ENCODE peak calls at places on chromosomes 2 and 18, in ten cellular contexts. One of them, this sample, is unnamed.

GRCh38 chr2:238505119-238505891 is 78.6 kb downstream of the ASB1 start:
- DNase-seq in mammary epithelial cell: no peak
- DNase-seq in NB4: no peak
- DNase-seq in neural progenitor cell: no peak
- DNase-seq in GM12864: no peak
- DNase-seq in tibial nerve: no peak
- DNase-seq in choroid plexus epithelial cell: no peak
- DNase-seq in right lobe of liver: no peak
- DNase-seq in uterus: no peak
- DNase-seq in HL-60: no peak
- DNase-seq in this sample: no peak

GRCh38 chr18:48979944-48980890 is 29.5 kb upstream of the SMAD7 start:
- DNase-seq in mammary epithelial cell: no peak
- DNase-seq in NB4: peak
- DNase-seq in neural progenitor cell: no peak
- DNase-seq in GM12864: no peak
- DNase-seq in tibial nerve: no peak
- DNase-seq in choroid plexus epithelial cell: peak
- DNase-seq in right lobe of liver: no peak
- DNase-seq in uterus: no peak
- DNase-seq in HL-60: peak
- DNase-seq in this sample: no peak

GRCh38 chr2:100494712-100495111 is 24.4 kb downstream of the NMS start:
- DNase-seq in mammary epithelial cell: no peak
- DNase-seq in NB4: no peak
- DNase-seq in neural progenitor cell: no peak
- DNase-seq in GM12864: no peak
- DNase-seq in tibial nerve: no peak
- DNase-seq in choroid plexus epithelial cell: no peak
- DNase-seq in right lobe of liver: no peak
- DNase-seq in uterus: no peak
- DNase-seq in HL-60: no peak
- DNase-seq in this sample: no peak

GRCh38 chr2:7022486-7022885 is 105.3 kb downstream of the RNF144A start:
- DNase-seq in mammary epithelial cell: no peak
- DNase-seq in NB4: no peak
- DNase-seq in neural progenitor cell: no peak
- DNase-seq in GM12864: no peak
- DNase-seq in tibial nerve: peak
- DNase-seq in choroid plexus epithelial cell: peak
- DNase-seq in right lobe of liver: no peak
- DNase-seq in uterus: no peak
- DNase-seq in HL-60: no peak
- DNase-seq in this sample: peak

GRCh38 chr2:119659601-119660342 is 19.2 kb upstream of the TMEM177 start:
- DNase-seq in mammary epithelial cell: no peak
- DNase-seq in NB4: peak
- DNase-seq in neural progenitor cell: peak
- DNase-seq in GM12864: no peak
- DNase-seq in tibial nerve: peak
- DNase-seq in choroid plexus epithelial cell: peak
- DNase-seq in right lobe of liver: no peak
- DNase-seq in uterus: no peak
- DNase-seq in HL-60: no peak
- DNase-seq in this sample: peak

GRCh38 chr2:151280276-151280675 is 9.2 kb downstream of the NMI start:
- DNase-seq in mammary epithelial cell: no peak
- DNase-seq in NB4: no peak
- DNase-seq in neural progenitor cell: no peak
- DNase-seq in GM12864: no peak
- DNase-seq in tibial nerve: no peak
- DNase-seq in choroid plexus epithelial cell: peak
- DNase-seq in right lobe of liver: no peak
- DNase-seq in uterus: no peak
- DNase-seq in HL-60: no peak
- DNase-seq in this sample: peak

GRCh38 chr2:223260681-223261080 is 208.7 kb downstream of the KCNE4 start:
- DNase-seq in mammary epithelial cell: peak
- DNase-seq in NB4: no peak
- DNase-seq in neural progenitor cell: no peak
- DNase-seq in GM12864: no peak
- DNase-seq in tibial nerve: no peak
- DNase-seq in choroid plexus epithelial cell: peak
- DNase-seq in right lobe of liver: no peak
- DNase-seq in uterus: no peak
- DNase-seq in HL-60: no peak
- DNase-seq in this sample: peak

GRCh38 chr18:45277870-45278269 is 337.4 kb upstream of the SLC14A2 start:
- DNase-seq in mammary epithelial cell: no peak
- DNase-seq in NB4: no peak
- DNase-seq in neural progenitor cell: no peak
- DNase-seq in GM12864: no peak
- DNase-seq in tibial nerve: no peak
- DNase-seq in choroid plexus epithelial cell: no peak
- DNase-seq in right lobe of liver: no peak
- DNase-seq in uterus: no peak
- DNase-seq in HL-60: no peak
- DNase-seq in this sample: no peak

GRCh38 chr18:74819433-74820059 is 221.9 kb downstream of the ZNF407 start:
- DNase-seq in mammary epithelial cell: no peak
- DNase-seq in NB4: peak
- DNase-seq in neural progenitor cell: peak
- DNase-seq in GM12864: no peak
- DNase-seq in tibial nerve: no peak
- DNase-seq in choroid plexus epithelial cell: peak
- DNase-seq in right lobe of liver: no peak
- DNase-seq in uterus: no peak
- DNase-seq in HL-60: no peak
- DNase-seq in this sample: no peak

GRCh38 chr2:147760984-147761383 is 83.8 kb upstream of the ACVR2A start:
- DNase-seq in mammary epithelial cell: no peak
- DNase-seq in NB4: no peak
- DNase-seq in neural progenitor cell: no peak
- DNase-seq in GM12864: no peak
- DNase-seq in tibial nerve: no peak
- DNase-seq in choroid plexus epithelial cell: no peak
- DNase-seq in right lobe of liver: no peak
- DNase-seq in uterus: no peak
- DNase-seq in HL-60: no peak
- DNase-seq in this sample: no peak

GRCh38 chr18:74351354-74351753 is 35.7 kb downstream of the C18orf63 start:
- DNase-seq in mammary epithelial cell: peak
- DNase-seq in NB4: peak
- DNase-seq in neural progenitor cell: no peak
- DNase-seq in GM12864: no peak
- DNase-seq in tibial nerve: no peak
- DNase-seq in choroid plexus epithelial cell: peak
- DNase-seq in right lobe of liver: no peak
- DNase-seq in uterus: no peak
- DNase-seq in HL-60: peak
- DNase-seq in this sample: peak

GRCh38 chr2:180394305-180394704 is 387.2 kb upstream of the CWC22 start:
- DNase-seq in mammary epithelial cell: no peak
- DNase-seq in NB4: no peak
- DNase-seq in neural progenitor cell: no peak
- DNase-seq in GM12864: no peak
- DNase-seq in tibial nerve: no peak
- DNase-seq in choroid plexus epithelial cell: peak
- DNase-seq in right lobe of liver: no peak
- DNase-seq in uterus: no peak
- DNase-seq in HL-60: no peak
- DNase-seq in this sample: no peak

GRCh38 chr2:103230813-103231212 is 469.0 kb downstream of the TMEM182 start:
- DNase-seq in mammary epithelial cell: no peak
- DNase-seq in NB4: no peak
- DNase-seq in neural progenitor cell: no peak
- DNase-seq in GM12864: no peak
- DNase-seq in tibial nerve: no peak
- DNase-seq in choroid plexus epithelial cell: no peak
- DNase-seq in right lobe of liver: no peak
- DNase-seq in uterus: no peak
- DNase-seq in HL-60: no peak
- DNase-seq in this sample: no peak

GRCh38 chr2:234334146-234334545 is 162.7 kb downstream of the ARL4C start:
- DNase-seq in mammary epithelial cell: peak
- DNase-seq in NB4: no peak
- DNase-seq in neural progenitor cell: peak
- DNase-seq in GM12864: no peak
- DNase-seq in tibial nerve: no peak
- DNase-seq in choroid plexus epithelial cell: peak
- DNase-seq in right lobe of liver: no peak
- DNase-seq in uterus: no peak
- DNase-seq in HL-60: no peak
- DNase-seq in this sample: peak

DNA sequence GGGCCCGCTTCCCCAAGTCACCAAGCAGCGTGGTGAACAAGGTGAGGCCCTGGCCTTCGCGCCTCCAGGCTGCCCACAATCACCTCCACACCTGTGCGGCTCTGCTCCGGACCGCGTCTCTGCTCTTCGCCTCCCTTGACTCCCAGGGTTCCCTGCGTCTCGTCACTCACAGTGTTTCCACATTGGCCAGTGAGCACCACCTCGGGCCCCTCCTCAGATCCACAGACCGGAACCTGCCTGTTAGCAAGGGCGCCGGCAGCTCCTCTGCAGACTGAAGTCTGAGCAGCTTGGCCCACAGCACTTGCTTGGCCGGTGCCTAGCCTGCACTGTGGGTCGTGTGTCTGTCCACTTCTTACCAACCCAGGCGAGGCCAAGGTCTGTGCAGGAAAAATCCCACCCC is 155.3 kb upstream of the ALKAL2 start:
- DNase-seq in mammary epithelial cell: no peak
- DNase-seq in NB4: no peak
- DNase-seq in neural progenitor cell: no peak
- DNase-seq in GM12864: no peak
- DNase-seq in tibial nerve: no peak
- DNase-seq in choroid plexus epithelial cell: no peak
- DNase-seq in right lobe of liver: no peak
- DNase-seq in uterus: no peak
- DNase-seq in HL-60: no peak
- DNase-seq in this sample: no peak
- H3K4me3 ChIP-seq in mammary epithelial cell: no peak
- H3K4me3 ChIP-seq in NB4: no peak
- H3K4me3 ChIP-seq in neural progenitor cell: no peak
- H3K4me3 ChIP-seq in GM12864: no peak
- H3K4me3 ChIP-seq in tibial nerve: no peak
- H3K4me3 ChIP-seq in choroid plexus epithelial cell: no peak
- H3K4me3 ChIP-seq in right lobe of liver: no peak
- H3K4me3 ChIP-seq in uterus: no peak
- H3K4me3 ChIP-seq in HL-60: no peak
- H3K4me3 ChIP-seq in this sample: no peak

DNA sequence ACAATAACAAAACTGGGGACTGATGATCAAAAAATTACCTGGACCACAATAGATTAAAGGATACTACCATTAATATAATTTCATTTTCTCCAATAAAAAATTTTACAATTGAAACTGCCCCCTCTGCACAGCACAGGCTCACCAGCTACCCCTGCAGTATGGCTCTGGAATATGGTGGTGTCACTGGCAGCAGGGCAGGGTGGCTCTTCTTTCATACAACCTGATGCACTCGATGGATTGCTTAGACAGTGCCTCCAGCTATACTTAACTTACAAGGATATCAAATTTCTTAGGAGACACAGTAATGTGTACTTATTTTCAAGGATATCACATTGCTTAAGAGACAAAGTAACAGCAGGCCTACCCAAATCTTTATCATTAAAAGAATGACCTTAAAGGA is 124.0 kb downstream of the PRELID3A start:
- DNase-seq in mammary epithelial cell: no peak
- DNase-seq in NB4: no peak
- DNase-seq in neural progenitor cell: no peak
- DNase-seq in GM12864: no peak
- DNase-seq in tibial nerve: no peak
- DNase-seq in choroid plexus epithelial cell: peak
- DNase-seq in right lobe of liver: no peak
- DNase-seq in uterus: no peak
- DNase-seq in HL-60: no peak
- DNase-seq in this sample: no peak
- TF ChIP-seq CTCF in mammary epithelial cell: no peak
- TF ChIP-seq CTCF in NB4: no peak
- TF ChIP-seq CTCF in neural progenitor cell: no peak
- TF ChIP-seq CTCF in GM12864: no peak
- TF ChIP-seq CTCF in tibial nerve: no peak
- TF ChIP-seq CTCF in choroid plexus epithelial cell: peak
- TF ChIP-seq CTCF in right lobe of liver: no peak
- TF ChIP-seq CTCF in uterus: no peak
- TF ChIP-seq CTCF in HL-60: no peak
- TF ChIP-seq CTCF in this sample: no peak

GRCh38 chr2:186783254-186783653 is 65.7 kb downstream of the ZSWIM2 start:
- DNase-seq in mammary epithelial cell: no peak
- DNase-seq in NB4: no peak
- DNase-seq in neural progenitor cell: no peak
- DNase-seq in GM12864: no peak
- DNase-seq in tibial nerve: no peak
- DNase-seq in choroid plexus epithelial cell: peak
- DNase-seq in right lobe of liver: no peak
- DNase-seq in uterus: no peak
- DNase-seq in HL-60: no peak
- DNase-seq in this sample: no peak
- H3K4me3 ChIP-seq in mammary epithelial cell: no peak
- H3K4me3 ChIP-seq in NB4: no peak
- H3K4me3 ChIP-seq in neural progenitor cell: no peak
- H3K4me3 ChIP-seq in GM12864: no peak
- H3K4me3 ChIP-seq in tibial nerve: no peak
- H3K4me3 ChIP-seq in choroid plexus epithelial cell: no peak
- H3K4me3 ChIP-seq in right lobe of liver: no peak
- H3K4me3 ChIP-seq in uterus: no peak
- H3K4me3 ChIP-seq in HL-60: no peak
- H3K4me3 ChIP-seq in this sample: no peak

GRCh38 chr2:28326469-28326805 is 66.2 kb upstream of the FOSL2 start:
- DNase-seq in mammary epithelial cell: no peak
- DNase-seq in NB4: no peak
- DNase-seq in neural progenitor cell: no peak
- DNase-seq in GM12864: no peak
- DNase-seq in tibial nerve: no peak
- DNase-seq in choroid plexus epithelial cell: no peak
- DNase-seq in right lobe of liver: no peak
- DNase-seq in uterus: no peak
- DNase-seq in HL-60: no peak
- DNase-seq in this sample: no peak

GRCh38 chr2:28327596-28327962 is 65.1 kb upstream of the FOSL2 start:
- DNase-seq in mammary epithelial cell: no peak
- DNase-seq in NB4: no peak
- DNase-seq in neural progenitor cell: no peak
- DNase-seq in GM12864: no peak
- DNase-seq in tibial nerve: no peak
- DNase-seq in choroid plexus epithelial cell: no peak
- DNase-seq in right lobe of liver: no peak
- DNase-seq in uterus: no peak
- DNase-seq in HL-60: no peak
- DNase-seq in this sample: no peak

GRCh38 chr2:28326873-28327495 is 65.7 kb upstream of the FOSL2 start:
- DNase-seq in mammary epithelial cell: no peak
- DNase-seq in NB4: no peak
- DNase-seq in neural progenitor cell: no peak
- DNase-seq in GM12864: no peak
- DNase-seq in tibial nerve: no peak
- DNase-seq in choroid plexus epithelial cell: peak
- DNase-seq in right lobe of liver: no peak
- DNase-seq in uterus: no peak
- DNase-seq in HL-60: no peak
- DNase-seq in this sample: peak

GRCh38 chr2:28325173-28325566 is 67.5 kb upstream of the FOSL2 start:
- DNase-seq in mammary epithelial cell: no peak
- DNase-seq in NB4: no peak
- DNase-seq in neural progenitor cell: no peak
- DNase-seq in GM12864: no peak
- DNase-seq in tibial nerve: no peak
- DNase-seq in choroid plexus epithelial cell: no peak
- DNase-seq in right lobe of liver: no peak
- DNase-seq in uterus: no peak
- DNase-seq in HL-60: no peak
- DNase-seq in this sample: no peak

GRCh38 chr2:28325567-28326468 is 66.8 kb upstream of the FOSL2 start:
- DNase-seq in mammary epithelial cell: no peak
- DNase-seq in NB4: peak
- DNase-seq in neural progenitor cell: no peak
- DNase-seq in GM12864: no peak
- DNase-seq in tibial nerve: no peak
- DNase-seq in choroid plexus epithelial cell: peak
- DNase-seq in right lobe of liver: no peak
- DNase-seq in uterus: no peak
- DNase-seq in HL-60: peak
- DNase-seq in this sample: no peak
- TF ChIP-seq CTCF in mammary epithelial cell: no peak
- TF ChIP-seq CTCF in NB4: no peak
- TF ChIP-seq CTCF in neural progenitor cell: no peak
- TF ChIP-seq CTCF in GM12864: no peak
- TF ChIP-seq CTCF in tibial nerve: no peak
- TF ChIP-seq CTCF in choroid plexus epithelial cell: no peak
- TF ChIP-seq CTCF in right lobe of liver: no peak
- TF ChIP-seq CTCF in uterus: no peak
- TF ChIP-seq CTCF in HL-60: no peak
- TF ChIP-seq CTCF in this sample: no peak

This sample was measured in fibroblast of the aortic adventitia.